ENCODE peak calls at places on chromosomes 1 and 21, in seven cellular contexts. G is GM12865, U is mammary epithelial cell, S is tibial nerve, W is GM20000, N is foreskin fibroblast, I is IMR-90. X is an unnamed sample.

GRCh38 chr1:60978421-60979357 is 103.7 kb upstream of the NFIA start:
- DNase-seq in G (peak; percentile 56), U (peak; percentile 38), S (no peak), W (peak; percentile 25), N (no peak), I (peak; percentile 50), X (peak; percentile 45)

GRCh38 chr1:1964811-1965210 is 38.8 kb downstream of the CFAP74 start:
- DNase-seq in G (no peak), U (no peak), S (no peak), W (no peak), N (no peak), I (no peak), X (no peak)

GRCh38 chr21:34994646-34995631 is 54.2 kb downstream of the RUNX1 start:
- DNase-seq in G (no peak), U (no peak), S (no peak), W (no peak), N (no peak), I (no peak), X (no peak)

GRCh38 chr1:78497196-78497595 is 6.4 kb downstream of the PTGFR start:
- DNase-seq in G (no peak), U (no peak), S (no peak), W (no peak), N (no peak), I (no peak), X (no peak)

GRCh38 chr1:209673631-209674417 is 1.4 kb upstream of the G0S2 start:
- DNase-seq in G (no peak), U (no peak), S (no peak), W (no peak), N (no peak), I (no peak), X (no peak)

GRCh38 chr1:26391450-26391849 is 18.9 kb upstream of the ZNF683 start:
- DNase-seq in G (peak; percentile 46), U (peak; percentile 48), S (no peak), W (peak; percentile 42), N (peak; percentile 45), I (peak; percentile 59), X (peak; percentile 63)

GRCh38 chr1:215777370-215777925 is 210.3 kb downstream of the KCTD3 start:
- DNase-seq in G (no peak), U (peak; percentile 79), S (no peak), W (no peak), N (no peak), I (peak; percentile 39), X (no peak)

GRCh38 chr21:41302976-41303375 is 13.6 kb upstream of the FAM3B start:
- DNase-seq in G (no peak), U (no peak), S (no peak), W (no peak), N (no peak), I (no peak), X (no peak)

GRCh38 chr1:173248247-173248940 is 41.3 kb upstream of the TNFSF4 start:
- DNase-seq in G (no peak), U (no peak), S (no peak), W (no peak), N (no peak), I (no peak), X (no peak)

DNA sequence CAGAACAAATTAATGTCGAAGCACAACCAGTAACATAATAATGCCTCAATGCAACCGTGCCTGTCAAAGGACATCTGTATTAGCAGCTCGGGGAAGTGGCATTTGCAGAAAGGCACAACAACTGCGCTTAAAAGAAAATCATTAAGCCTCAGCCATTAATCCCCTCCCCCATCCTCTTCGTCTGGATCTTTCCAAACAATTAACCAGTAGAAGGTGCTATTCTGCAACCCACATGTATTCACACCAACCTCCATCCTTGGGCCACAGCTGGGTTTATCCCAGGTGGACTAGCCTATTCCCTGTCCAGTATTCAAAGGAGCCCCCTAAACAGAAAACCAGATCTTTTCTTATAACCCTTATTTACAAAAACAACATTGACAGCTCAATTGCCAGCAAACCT is 2.6 kb downstream of the RERE start:
- DNase-seq in G (no peak), U (peak; percentile 29), S (no peak), W (no peak), N (no peak), I (no peak), X (no peak)
- TF ChIP-seq CTCF in G (no peak), U (peak; percentile 22), S (no peak), W (no peak), N (no peak), I (no peak), X (no peak)

GRCh38 chr21:37490084-37490483 is 123.5 kb downstream of the DYRK1A start:
- DNase-seq in G (no peak), U (no peak), S (no peak), W (no peak), N (no peak), I (no peak), X (no peak)

GRCh38 chr21:37483776-37484175 is 117.2 kb downstream of the DYRK1A start:
- DNase-seq in G (no peak), U (no peak), S (no peak), W (no peak), N (no peak), I (no peak), X (no peak)

GRCh38 chr21:37484535-37485474 is 118.2 kb downstream of the DYRK1A start:
- DNase-seq in G (no peak), U (peak; percentile 47), S (no peak), W (no peak), N (no peak), I (peak; percentile 20), X (no peak)

DNA sequence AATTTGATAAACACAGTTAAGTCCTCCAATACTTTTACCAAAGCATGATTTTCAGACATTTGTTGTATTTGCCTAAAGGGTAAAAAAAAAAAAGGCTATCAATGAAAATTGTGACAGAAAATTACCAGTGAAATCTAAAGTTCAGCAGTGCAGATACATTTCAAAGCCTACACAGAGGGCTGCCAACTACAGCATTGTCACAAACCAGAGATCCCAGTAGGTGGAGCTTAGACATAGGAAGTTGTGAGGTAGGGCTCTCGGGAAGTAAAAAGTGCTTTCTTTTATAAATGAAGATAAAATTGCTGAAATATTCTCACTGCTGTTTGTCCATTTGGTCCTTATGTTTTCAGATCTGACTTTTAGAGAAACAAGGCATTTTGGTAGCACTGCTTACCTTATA is 123.0 kb downstream of the DYRK1A start:
- DNase-seq in G (no peak), U (no peak), S (no peak), W (no peak), N (no peak), I (no peak), X (no peak)
- TF ChIP-seq CTCF in G (no peak), U (no peak), S (no peak), W (no peak), N (no peak), I (no peak), X (no peak)

GRCh38 chr1:13456894-13457532 is 46.8 kb downstream of the PRAMEF20 start:
- DNase-seq in G (no peak), U (no peak), S (no peak), W (no peak), N (no peak), I (no peak), X (no peak)

GRCh38 chr1:13450204-13450603 is 40.0 kb downstream of the PRAMEF20 start:
- DNase-seq in G (no peak), U (no peak), S (no peak), W (no peak), N (no peak), I (no peak), X (no peak)

DNA sequence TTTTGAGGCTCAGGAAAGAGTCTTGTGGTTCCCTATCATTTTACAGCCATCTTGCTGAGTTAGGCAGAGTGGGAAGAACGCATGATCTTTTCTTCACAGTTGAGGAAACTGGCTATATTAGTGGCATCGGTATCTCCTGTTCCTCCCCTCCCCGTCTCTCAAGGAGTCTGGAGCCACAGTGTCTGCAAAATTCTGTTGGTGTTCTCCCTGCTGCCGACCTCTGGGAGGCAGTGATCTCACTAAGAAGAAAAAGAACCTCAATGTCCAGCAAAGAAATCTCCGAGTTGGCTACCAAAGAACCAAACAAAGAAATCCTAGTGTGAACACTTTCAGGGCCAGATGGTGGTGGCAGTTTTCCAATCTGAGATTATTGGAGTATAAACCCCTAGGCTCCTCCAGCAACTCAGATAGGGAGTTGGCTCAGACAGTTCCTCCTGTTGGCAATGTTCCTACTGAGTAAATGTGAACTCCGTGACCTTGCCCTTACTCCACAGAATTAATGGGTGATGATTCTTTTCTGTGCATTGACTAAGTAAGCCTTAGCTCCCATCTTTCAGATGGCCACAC is 41.2 kb downstream of the PRAMEF20 start:
- DNase-seq in G (no peak), U (no peak), S (no peak), W (no peak), N (no peak), I (no peak), X (no peak)
- TF ChIP-seq CTCF in G (no peak), U (no peak), S (no peak), W (no peak), N (no peak), I (no peak), X (no peak)

GRCh38 chr1:35666916-35667315 is 25.6 kb upstream of the PSMB2 start:
- DNase-seq in G (no peak), U (no peak), S (no peak), W (no peak), N (no peak), I (no peak), X (no peak)
- TF ChIP-seq CTCF in G (no peak), U (no peak), S (no peak), W (no peak), N (no peak), I (no peak), X (no peak)

GRCh38 chr1:36157115-36157903 is 1.3 kb downstream of the MAP7D1 start:
- DNase-seq in G (no peak), U (peak; percentile 37), S (no peak), W (no peak), N (no peak), I (no peak), X (no peak)

GRCh38 chr1:36155560-36156328 is at the start of gene MAP7D1:
- DNase-seq in G (peak; percentile 91), U (peak; percentile 76), S (peak; percentile 77), W (peak; percentile 91), N (peak; percentile 81), I (peak; percentile 80), X (peak; percentile 87)

GRCh38 chr1:36157973-36158826 is 2.2 kb downstream of the MAP7D1 start:
- DNase-seq in G (no peak), U (no peak), S (no peak), W (no peak), N (no peak), I (no peak), X (no peak)

GRCh38 chr1:36154765-36155559 is 998 bp upstream of the MAP7D1 start:
- DNase-seq in G (no peak), U (no peak), S (no peak), W (no peak), N (no peak), I (no peak), X (no peak)

DNA sequence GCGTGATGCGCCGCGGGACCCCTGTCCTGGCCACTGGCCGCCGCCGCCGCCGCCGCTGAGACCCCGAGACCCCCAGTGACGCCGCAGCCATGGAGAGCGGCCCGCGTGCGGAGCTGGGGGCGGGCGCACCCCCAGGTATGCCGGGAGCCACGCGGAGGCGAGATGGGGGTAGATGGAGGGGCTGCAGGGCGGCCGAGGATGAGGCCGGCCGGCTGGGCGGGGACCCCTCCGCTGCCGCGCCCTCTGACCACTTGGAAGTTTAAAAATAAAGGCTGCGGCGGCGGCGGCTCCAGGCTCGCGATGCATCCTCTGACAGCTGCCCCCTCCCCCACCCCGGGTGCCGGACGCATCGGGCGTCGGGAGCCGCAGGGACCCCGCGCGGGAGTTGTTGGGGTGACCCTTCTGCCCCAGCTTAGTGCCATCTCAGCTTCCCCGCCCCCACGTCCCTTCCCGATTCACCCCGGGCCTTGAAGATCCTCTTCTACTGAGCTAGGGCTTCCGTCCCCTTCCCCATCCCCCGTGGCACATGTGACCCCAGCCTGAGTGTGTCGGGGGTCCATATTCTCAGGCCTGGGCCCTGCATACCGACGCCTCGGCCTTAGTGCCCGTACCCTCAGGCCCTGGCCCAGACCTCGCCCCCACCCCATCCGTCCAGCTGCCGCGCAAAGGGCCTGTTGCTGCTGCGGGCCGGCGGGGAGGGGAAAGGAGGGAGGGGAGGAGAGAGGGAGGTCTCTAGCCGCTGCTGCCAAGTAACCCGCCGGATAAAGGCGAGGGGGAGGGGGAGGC is 562 bp downstream of the MAP7D1 start:
- DNase-seq in G (peak; percentile 70), U (peak; percentile 55), S (peak; percentile 34), W (peak; percentile 68), N (no peak), I (peak; percentile 47), X (peak; percentile 77)
- TF ChIP-seq CTCF in G (no peak), U (no peak), S (no peak), W (no peak), N (no peak), I (no peak), X (no peak)